ENCODE peak calls at places on chromosomes 4 and X, in eight cellular contexts. One of them, this sample, is unnamed. For H3K4me1, the result is how much of the 10 kb centered on the place peaks cover.

GRCh38 chr4:85555210-85555609 is 80.3 kb downstream of the ARHGAP24 start:
- ATAC-seq in gastrocnemius medialis: peak
- ATAC-seq in Panc1: no peak
- ATAC-seq in RWPE2: no peak
- ATAC-seq in left lung: peak
- ATAC-seq in HCT116: no peak
- ATAC-seq in HepG2: no peak
- ATAC-seq in heart right ventricle: peak
- ATAC-seq in this sample: no peak

GRCh38 chr4:47498899-47499298 is 13.8 kb downstream of the ATP10D start:
- ATAC-seq in Panc1: no peak
- ATAC-seq in left lung: no peak
- ATAC-seq in gastrocnemius medialis: no peak
- ATAC-seq in RWPE2: no peak
- ATAC-seq in heart right ventricle: no peak
- ATAC-seq in HCT116: no peak
- ATAC-seq in HepG2: no peak
- ATAC-seq in this sample: no peak

GRCh38 chrX:46311581-46312120 is 233.6 kb downstream of the ZNF674 start:
- ATAC-seq in left lung: no peak
- ATAC-seq in HCT116: no peak
- ATAC-seq in gastrocnemius medialis: no peak
- ATAC-seq in Panc1: no peak
- ATAC-seq in RWPE2: no peak
- ATAC-seq in HepG2: no peak
- ATAC-seq in heart right ventricle: no peak
- ATAC-seq in this sample: no peak

GRCh38 chrX:38282044-38282443 is 45.3 kb downstream of the RPGR start:
- ATAC-seq in heart right ventricle: peak
- ATAC-seq in RWPE2: no peak
- ATAC-seq in gastrocnemius medialis: no peak
- ATAC-seq in left lung: peak
- ATAC-seq in Panc1: no peak
- ATAC-seq in HepG2: peak
- ATAC-seq in HCT116: no peak
- ATAC-seq in this sample: peak

GRCh38 chrX:19549838-19550237 is 34.5 kb upstream of the MAP3K15 start:
- ATAC-seq in heart right ventricle: no peak
- ATAC-seq in HepG2: no peak
- ATAC-seq in left lung: no peak
- ATAC-seq in HCT116: no peak
- ATAC-seq in RWPE2: no peak
- ATAC-seq in Panc1: no peak
- ATAC-seq in gastrocnemius medialis: no peak
- ATAC-seq in this sample: no peak

GRCh38 chr4:87053064-87053693 is 118.4 kb downstream of the AFF1 start:
- ATAC-seq in left lung: no peak
- ATAC-seq in Panc1: no peak
- ATAC-seq in HCT116: no peak
- ATAC-seq in HepG2: no peak
- ATAC-seq in gastrocnemius medialis: no peak
- ATAC-seq in heart right ventricle: no peak
- ATAC-seq in RWPE2: no peak
- ATAC-seq in this sample: no peak

GRCh38 chr4:169615467-169616106 is 3.2 kb upstream of the NEK1 start:
- ATAC-seq in gastrocnemius medialis: no peak
- ATAC-seq in RWPE2: no peak
- ATAC-seq in HCT116: no peak
- ATAC-seq in left lung: no peak
- ATAC-seq in Panc1: no peak
- ATAC-seq in HepG2: no peak
- ATAC-seq in heart right ventricle: no peak
- ATAC-seq in this sample: no peak

GRCh38 chr4:155599596-155599995 is 67.1 kb upstream of the GUCY1A1 start:
- ATAC-seq in heart right ventricle: no peak
- ATAC-seq in Panc1: no peak
- ATAC-seq in left lung: no peak
- ATAC-seq in gastrocnemius medialis: no peak
- ATAC-seq in HepG2: no peak
- ATAC-seq in RWPE2: no peak
- ATAC-seq in HCT116: no peak
- ATAC-seq in this sample: no peak

GRCh38 chrX:154489182-154489581 is 1.2 kb downstream of the SLC10A3 start:
- ATAC-seq in Panc1: no peak
- ATAC-seq in HepG2: no peak
- ATAC-seq in left lung: no peak
- ATAC-seq in gastrocnemius medialis: no peak
- ATAC-seq in RWPE2: no peak
- ATAC-seq in heart right ventricle: no peak
- ATAC-seq in HCT116: no peak
- ATAC-seq in this sample: no peak

GRCh38 chr4:86898562-86898961 is 6.3 kb upstream of the C4orf36 start:
- ATAC-seq in left lung: no peak
- ATAC-seq in HepG2: peak
- ATAC-seq in Panc1: peak
- ATAC-seq in HCT116: peak
- ATAC-seq in gastrocnemius medialis: no peak
- ATAC-seq in heart right ventricle: no peak
- ATAC-seq in RWPE2: peak
- ATAC-seq in this sample: no peak

GRCh38 chr4:89258506-89258905 is 49.1 kb downstream of the GPRIN3 start:
- ATAC-seq in HCT116: no peak
- ATAC-seq in Panc1: no peak
- ATAC-seq in gastrocnemius medialis: no peak
- ATAC-seq in HepG2: no peak
- ATAC-seq in RWPE2: no peak
- ATAC-seq in heart right ventricle: no peak
- ATAC-seq in left lung: no peak
- ATAC-seq in this sample: no peak

GRCh38 chrX:119636419-119636818 is 30.2 kb upstream of the NKRF start:
- ATAC-seq in gastrocnemius medialis: no peak
- ATAC-seq in RWPE2: no peak
- ATAC-seq in HepG2: no peak
- ATAC-seq in left lung: no peak
- ATAC-seq in Panc1: no peak
- ATAC-seq in heart right ventricle: no peak
- ATAC-seq in HCT116: no peak
- ATAC-seq in this sample: no peak

GRCh38 chr4:53507671-53508286 is 83.5 kb downstream of the LNX1 start:
- ATAC-seq in left lung: peak
- ATAC-seq in RWPE2: no peak
- ATAC-seq in Panc1: no peak
- ATAC-seq in HCT116: no peak
- ATAC-seq in HepG2: peak
- ATAC-seq in heart right ventricle: peak
- ATAC-seq in gastrocnemius medialis: peak
- ATAC-seq in this sample: peak

GRCh38 chr4:95889662-95890061 is 49.8 kb downstream of the PDHA2 start:
- ATAC-seq in gastrocnemius medialis: no peak
- ATAC-seq in left lung: no peak
- ATAC-seq in RWPE2: peak
- ATAC-seq in HCT116: no peak
- ATAC-seq in heart right ventricle: no peak
- ATAC-seq in HepG2: no peak
- ATAC-seq in Panc1: no peak
- ATAC-seq in this sample: no peak

GRCh38 chr4:94419956-94420355 is 31.8 kb upstream of the PDLIM5 start:
- ATAC-seq in Panc1: no peak
- ATAC-seq in HepG2: peak
- ATAC-seq in RWPE2: peak
- ATAC-seq in gastrocnemius medialis: peak
- ATAC-seq in left lung: peak
- ATAC-seq in HCT116: peak
- ATAC-seq in heart right ventricle: peak
- ATAC-seq in this sample: no peak

GRCh38 chr4:141350122-141350904 is 129.6 kb downstream of the ZNF330 start:
- ATAC-seq in gastrocnemius medialis: no peak
- ATAC-seq in Panc1: no peak
- ATAC-seq in heart right ventricle: no peak
- ATAC-seq in HCT116: no peak
- ATAC-seq in HepG2: no peak
- ATAC-seq in left lung: peak
- ATAC-seq in RWPE2: peak
- ATAC-seq in this sample: peak

GRCh38 chrX:340121-340520 is 21.5 kb upstream of the GTPBP6 start:
- ATAC-seq in left lung: no peak
- ATAC-seq in HepG2: peak
- ATAC-seq in Panc1: no peak
- ATAC-seq in gastrocnemius medialis: no peak
- ATAC-seq in heart right ventricle: no peak
- ATAC-seq in HCT116: no peak
- ATAC-seq in RWPE2: no peak
- ATAC-seq in this sample: no peak

DNA sequence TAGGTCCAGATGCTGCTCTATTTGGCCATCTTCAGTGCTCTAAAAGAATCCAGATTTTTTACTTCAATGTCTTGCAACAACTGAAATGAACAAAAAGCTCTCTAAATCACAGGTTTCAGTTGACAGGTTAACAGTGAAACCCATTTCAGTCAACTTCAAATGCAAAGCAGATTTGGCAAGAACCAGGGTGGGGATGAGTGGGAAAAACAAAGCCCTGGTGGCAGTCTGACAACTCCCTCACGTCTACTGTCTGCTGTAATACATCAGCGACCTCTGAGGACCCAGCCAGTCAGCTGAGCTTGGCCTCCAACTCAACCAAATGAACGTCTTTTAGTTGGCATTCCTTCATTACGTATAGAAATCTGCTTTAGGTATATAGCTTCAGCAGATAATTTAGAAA is 95.8 kb downstream of the COL25A1 start:
- ATAC-seq in left lung: no peak
- ATAC-seq in heart right ventricle: no peak
- ATAC-seq in RWPE2: no peak
- ATAC-seq in gastrocnemius medialis: no peak
- ATAC-seq in Panc1: no peak
- ATAC-seq in HCT116: no peak
- ATAC-seq in HepG2: no peak
- ATAC-seq in this sample: no peak
- H3K27ac ChIP-seq in left lung: no peak
- H3K27ac ChIP-seq in heart right ventricle: no peak
- H3K27ac ChIP-seq in RWPE2: no peak
- H3K27ac ChIP-seq in gastrocnemius medialis: no peak
- H3K27ac ChIP-seq in Panc1: no peak
- H3K27ac ChIP-seq in HCT116: no peak
- H3K27ac ChIP-seq in HepG2: no peak
- H3K27ac ChIP-seq in this sample: no peak

GRCh38 chr4:60450054-60450453 is 750.1 kb upstream of the ADGRL3 start:
- ATAC-seq in left lung: no peak
- ATAC-seq in heart right ventricle: no peak
- ATAC-seq in RWPE2: no peak
- ATAC-seq in HepG2: no peak
- ATAC-seq in gastrocnemius medialis: no peak
- ATAC-seq in Panc1: no peak
- ATAC-seq in HCT116: no peak
- ATAC-seq in this sample: no peak

GRCh38 chr4:60452259-60452658 is 747.9 kb upstream of the ADGRL3 start:
- ATAC-seq in HCT116: no peak
- ATAC-seq in Panc1: no peak
- ATAC-seq in left lung: no peak
- ATAC-seq in gastrocnemius medialis: no peak
- ATAC-seq in RWPE2: no peak
- ATAC-seq in heart right ventricle: no peak
- ATAC-seq in HepG2: no peak
- ATAC-seq in this sample: no peak

GRCh38 chr4:60455380-60455779 is 744.7 kb upstream of the ADGRL3 start:
- ATAC-seq in gastrocnemius medialis: no peak
- ATAC-seq in left lung: no peak
- ATAC-seq in HCT116: no peak
- ATAC-seq in RWPE2: no peak
- ATAC-seq in HepG2: no peak
- ATAC-seq in heart right ventricle: no peak
- ATAC-seq in Panc1: no peak
- ATAC-seq in this sample: no peak
- H3K4me1 ChIP-seq in gastrocnemius medialis: under half
- H3K4me1 ChIP-seq in left lung: under half
- H3K4me1 ChIP-seq in HCT116: under half
- H3K4me1 ChIP-seq in RWPE2: under half
- H3K4me1 ChIP-seq in HepG2: under half
- H3K4me1 ChIP-seq in heart right ventricle: under half
- H3K4me1 ChIP-seq in Panc1: under half
- H3K4me1 ChIP-seq in this sample: under half

GRCh38 chr4:1199556-1200331 is 27.4 kb upstream of the SPON2 start:
- ATAC-seq in HCT116: no peak
- ATAC-seq in RWPE2: no peak
- ATAC-seq in HepG2: no peak
- ATAC-seq in left lung: no peak
- ATAC-seq in heart right ventricle: no peak
- ATAC-seq in gastrocnemius medialis: no peak
- ATAC-seq in Panc1: no peak
- ATAC-seq in this sample: no peak
- H3K4me3 ChIP-seq in HCT116: no peak
- H3K4me3 ChIP-seq in RWPE2: no peak
- H3K4me3 ChIP-seq in HepG2: no peak
- H3K4me3 ChIP-seq in left lung: no peak
- H3K4me3 ChIP-seq in heart right ventricle: peak
- H3K4me3 ChIP-seq in gastrocnemius medialis: no peak
- H3K4me3 ChIP-seq in Panc1: no peak
- H3K4me3 ChIP-seq in this sample: peak

DNA sequence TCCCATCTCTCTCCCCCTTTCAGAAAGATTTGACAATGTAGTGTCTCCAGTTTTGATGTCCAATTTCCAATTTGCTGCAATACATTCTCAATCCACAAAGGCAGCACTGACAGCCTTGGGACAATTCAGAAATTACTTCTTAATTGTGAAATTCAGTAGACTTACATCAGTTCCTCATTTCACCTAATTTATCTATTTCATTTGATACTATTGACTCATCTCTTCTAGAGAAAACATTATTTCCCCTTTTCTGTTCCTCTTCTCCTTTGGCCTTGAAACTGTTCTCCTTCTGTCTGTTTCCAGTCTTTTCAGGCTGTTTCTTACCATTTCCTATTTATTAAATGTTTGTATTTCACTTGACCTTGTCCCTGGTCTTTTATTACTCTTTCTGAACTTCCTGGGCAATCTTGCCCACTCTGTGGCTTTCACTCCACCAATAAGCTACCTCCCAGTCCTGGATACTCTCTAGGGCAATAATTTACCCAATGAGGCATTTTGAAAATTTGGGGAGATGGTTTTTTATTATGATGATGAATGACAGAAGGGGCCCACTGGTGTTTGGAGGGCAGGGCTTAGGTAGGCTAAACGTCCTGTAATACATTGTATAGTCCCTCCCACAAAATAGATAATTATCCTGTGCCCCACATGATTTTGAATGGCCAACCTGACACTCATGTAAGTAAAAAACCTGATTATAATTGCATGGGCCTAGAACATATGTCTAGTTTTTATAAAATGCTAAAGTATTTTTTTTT is 498.0 kb upstream of the BOD1L1 start:
- ATAC-seq in left lung: peak
- ATAC-seq in Panc1: no peak
- ATAC-seq in HepG2: no peak
- ATAC-seq in gastrocnemius medialis: no peak
- ATAC-seq in RWPE2: no peak
- ATAC-seq in HCT116: no peak
- ATAC-seq in heart right ventricle: peak
- ATAC-seq in this sample: no peak
- H3K27ac ChIP-seq in left lung: no peak
- H3K27ac ChIP-seq in Panc1: no peak
- H3K27ac ChIP-seq in HepG2: no peak
- H3K27ac ChIP-seq in gastrocnemius medialis: no peak
- H3K27ac ChIP-seq in RWPE2: no peak
- H3K27ac ChIP-seq in HCT116: no peak
- H3K27ac ChIP-seq in heart right ventricle: no peak
- H3K27ac ChIP-seq in this sample: no peak